ENCODE peak calls at places on chromosomes 2 and 18, in nine cellular contexts. A is IMR-90, P is right lobe of liver, E is A549, R is ovary, O is body of pancreas, C is HCT116, J is heart left ventricle, Y is uterus. L is an unnamed sample.

GRCh38 chr18:59451963-59452362 is 92.9 kb upstream of the LMAN1 start:
- DNase-seq in A (no peak), P (peak), E (no peak), R (no peak), O (no peak), C (no peak), J (no peak), Y (no peak), L (no peak)

GRCh38 chr2:73112026-73112912 is 479 bp downstream of the RAB11FIP5 start:
- DNase-seq in A (peak), P (no peak), E (peak), R (peak), O (peak), C (peak), J (peak), Y (peak), L (no peak)

GRCh38 chr18:32324173-32324572 is 134.3 kb downstream of the MEP1B start:
- DNase-seq in A (peak), P (no peak), E (no peak), R (peak), O (no peak), C (no peak), J (no peak), Y (peak), L (no peak)

GRCh38 chr2:209044307-209044706 is 379.5 kb upstream of the MAP2 start:
- DNase-seq in A (no peak), P (no peak), E (no peak), R (no peak), O (no peak), C (no peak), J (no peak), Y (no peak), L (no peak)

GRCh38 chr2:229408356-229408755 is 137.3 kb upstream of the PID1 start:
- DNase-seq in A (peak), P (no peak), E (peak), R (peak), O (peak), C (peak), J (no peak), Y (peak), L (peak)

GRCh38 chr2:228768818-228769217 is 502.3 kb downstream of the PID1 start:
- DNase-seq in A (peak), P (no peak), E (no peak), R (no peak), O (no peak), C (no peak), J (no peak), Y (no peak), L (no peak)

GRCh38 chr2:222304737-222305509 is 6.1 kb upstream of the PAX3 start:
- DNase-seq in A (no peak), P (no peak), E (no peak), R (no peak), O (no peak), C (no peak), J (peak), Y (no peak), L (no peak)

GRCh38 chr2:45860136-45861106 is 208.9 kb downstream of the PRKCE start:
- DNase-seq in A (peak), P (no peak), E (no peak), R (peak), O (peak), C (no peak), J (peak), Y (peak), L (no peak)

GRCh38 chr18:49017813-49018552 is 67.2 kb upstream of the SMAD7 start:
- DNase-seq in A (no peak), P (no peak), E (no peak), R (peak), O (no peak), C (no peak), J (no peak), Y (peak), L (peak)

GRCh38 chr2:210225461-210225798 is 183 bp upstream of the ACADL start:
- DNase-seq in A (no peak), P (no peak), E (no peak), R (no peak), O (no peak), C (no peak), J (no peak), Y (no peak), L (no peak)

GRCh38 chr2:47534179-47534919 is 131.4 kb downstream of the MSH2 start:
- DNase-seq in A (peak), P (no peak), E (peak), R (peak), O (peak), C (no peak), J (no peak), Y (peak), L (no peak)

GRCh38 chr2:201132518-201132917 is 16.6 kb downstream of the CFLAR start:
- DNase-seq in A (no peak), P (no peak), E (no peak), R (no peak), O (no peak), C (no peak), J (no peak), Y (no peak), L (no peak)

GRCh38 chr2:201129044-201129505 is 13.1 kb downstream of the CFLAR start:
- DNase-seq in A (peak), P (no peak), E (peak), R (no peak), O (peak), C (no peak), J (no peak), Y (no peak), L (no peak)

GRCh38 chr2:201127570-201127969 is 11.6 kb downstream of the CFLAR start:
- DNase-seq in A (peak), P (no peak), E (peak), R (no peak), O (no peak), C (no peak), J (no peak), Y (no peak), L (no peak)

GRCh38 chr2:201127128-201127521 is 11.2 kb downstream of the CFLAR start:
- DNase-seq in A (no peak), P (no peak), E (no peak), R (no peak), O (no peak), C (no peak), J (no peak), Y (no peak), L (no peak)

DNA sequence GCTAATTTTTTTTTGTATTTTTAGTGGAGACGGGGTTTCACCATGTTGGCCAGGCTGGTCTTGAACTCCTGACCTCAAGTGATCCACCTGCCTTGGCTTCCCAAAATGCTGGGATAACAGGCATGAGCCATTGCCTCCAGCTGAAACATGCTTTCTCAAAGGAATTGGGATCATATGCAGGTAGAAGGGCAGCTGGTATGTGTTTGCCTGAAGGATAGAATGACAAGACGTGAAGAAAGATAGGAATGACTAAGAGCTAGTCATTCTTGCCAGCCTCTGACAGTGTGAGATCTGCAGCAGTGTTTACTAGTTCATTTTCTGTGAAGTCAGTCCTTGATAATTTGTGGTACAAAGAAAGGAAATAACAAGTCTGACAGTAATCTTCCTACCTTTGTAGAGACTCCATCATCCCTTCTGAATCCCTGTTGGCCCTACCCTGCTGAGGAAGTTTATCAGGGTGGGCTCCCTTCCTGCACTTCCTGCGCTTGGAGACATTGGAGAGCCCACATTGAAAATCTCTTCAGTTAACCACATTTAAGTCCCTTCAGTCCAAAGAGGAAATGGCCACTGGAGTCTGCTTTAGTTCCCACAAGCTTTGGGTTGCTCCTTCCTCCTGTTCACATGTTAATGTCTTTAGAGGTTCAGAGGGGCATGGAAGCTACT is 14.7 kb downstream of the CFLAR start:
- DNase-seq in A (peak), P (no peak), E (peak), R (no peak), O (no peak), C (no peak), J (no peak), Y (no peak), L (no peak)
- TF ChIP-seq POLR2A in A (no peak), P (no peak), E (no peak), R (no peak), O (no peak), C (no peak), J (no peak), Y (no peak), L (no peak)

GRCh38 chr18:51082571-51083264 is 52.7 kb downstream of the SMAD4 start:
- DNase-seq in A (peak), P (no peak), E (no peak), R (no peak), O (no peak), C (peak), J (no peak), Y (no peak), L (no peak)
- H3K27ac ChIP-seq in A (no peak), P (no peak), E (no peak), R (no peak), O (no peak), C (peak), J (no peak), Y (no peak), L (no peak)

DNA sequence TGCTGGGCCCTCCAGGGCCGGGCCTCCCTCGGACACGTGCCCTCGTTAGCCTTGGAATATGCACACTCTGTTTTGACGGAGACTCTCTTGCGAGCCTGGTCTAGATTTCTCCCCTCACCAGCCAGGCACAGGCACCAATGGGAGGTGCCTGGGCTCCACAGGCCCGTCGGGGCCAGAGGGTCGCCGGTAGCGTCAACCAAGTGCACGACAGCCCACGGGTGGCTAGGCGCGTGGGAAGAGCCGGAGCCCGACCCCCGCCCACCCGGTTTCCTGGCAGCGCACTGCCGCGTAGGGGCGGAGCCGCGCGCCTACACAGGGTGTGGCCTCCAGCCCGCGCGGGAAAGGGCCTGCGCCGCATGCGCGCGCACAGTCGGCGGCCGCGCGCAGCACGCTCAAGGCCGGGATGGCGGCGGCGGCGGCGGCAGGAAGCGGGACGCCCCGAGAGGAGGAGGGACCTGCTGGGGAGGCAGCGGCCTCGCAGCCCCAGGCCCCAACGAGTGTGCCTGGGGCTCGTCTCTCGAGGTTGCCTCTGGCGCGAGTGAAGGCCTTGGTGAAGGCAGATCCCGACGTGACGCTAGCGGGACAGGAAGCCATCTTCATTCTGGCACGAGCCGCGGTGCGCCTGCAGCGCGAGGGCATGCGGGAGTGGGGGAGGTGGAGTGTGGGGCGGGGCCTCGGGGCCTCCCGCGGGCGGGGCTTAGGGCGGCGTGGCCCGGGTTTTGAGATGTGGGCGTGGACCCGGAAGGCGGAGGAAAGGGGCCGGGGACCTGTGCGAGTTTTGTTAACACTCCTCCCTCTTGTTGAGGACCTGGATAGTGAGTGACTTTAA is at the start of gene POLE4:
- DNase-seq in A (peak), P (peak), E (peak), R (peak), O (peak), C (peak), J (peak), Y (peak), L (peak)
- TF ChIP-seq POLR2A in A (peak), P (peak), E (peak), R (peak), O (peak), C (peak), J (peak), Y (peak), L (peak)

DNA sequence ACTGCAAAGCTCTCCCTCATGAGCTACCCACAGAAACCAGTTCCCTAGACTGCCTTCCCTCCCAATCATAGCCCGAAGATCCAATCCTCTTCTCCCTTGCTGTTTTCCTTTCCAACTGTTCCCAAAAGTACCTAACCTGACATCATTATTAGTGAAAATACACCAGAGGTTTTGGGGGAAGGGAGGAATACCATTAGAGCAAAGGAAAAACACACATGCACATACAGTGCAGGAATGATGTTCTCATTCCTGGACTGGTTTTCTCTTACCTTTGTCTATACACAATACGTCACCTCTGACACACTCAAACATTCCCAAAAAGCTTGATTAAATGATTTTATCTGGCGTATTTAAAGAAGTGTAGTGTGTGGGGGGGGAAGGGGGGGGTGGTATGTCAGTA is 46.2 kb downstream of the IKZF2 start:
- DNase-seq in A (no peak), P (no peak), E (no peak), R (no peak), O (no peak), C (no peak), J (no peak), Y (no peak), L (no peak)
- H3K27ac ChIP-seq in A (no peak), P (no peak), E (no peak), R (no peak), O (no peak), C (no peak), J (peak), Y (no peak), L (no peak)

DNA sequence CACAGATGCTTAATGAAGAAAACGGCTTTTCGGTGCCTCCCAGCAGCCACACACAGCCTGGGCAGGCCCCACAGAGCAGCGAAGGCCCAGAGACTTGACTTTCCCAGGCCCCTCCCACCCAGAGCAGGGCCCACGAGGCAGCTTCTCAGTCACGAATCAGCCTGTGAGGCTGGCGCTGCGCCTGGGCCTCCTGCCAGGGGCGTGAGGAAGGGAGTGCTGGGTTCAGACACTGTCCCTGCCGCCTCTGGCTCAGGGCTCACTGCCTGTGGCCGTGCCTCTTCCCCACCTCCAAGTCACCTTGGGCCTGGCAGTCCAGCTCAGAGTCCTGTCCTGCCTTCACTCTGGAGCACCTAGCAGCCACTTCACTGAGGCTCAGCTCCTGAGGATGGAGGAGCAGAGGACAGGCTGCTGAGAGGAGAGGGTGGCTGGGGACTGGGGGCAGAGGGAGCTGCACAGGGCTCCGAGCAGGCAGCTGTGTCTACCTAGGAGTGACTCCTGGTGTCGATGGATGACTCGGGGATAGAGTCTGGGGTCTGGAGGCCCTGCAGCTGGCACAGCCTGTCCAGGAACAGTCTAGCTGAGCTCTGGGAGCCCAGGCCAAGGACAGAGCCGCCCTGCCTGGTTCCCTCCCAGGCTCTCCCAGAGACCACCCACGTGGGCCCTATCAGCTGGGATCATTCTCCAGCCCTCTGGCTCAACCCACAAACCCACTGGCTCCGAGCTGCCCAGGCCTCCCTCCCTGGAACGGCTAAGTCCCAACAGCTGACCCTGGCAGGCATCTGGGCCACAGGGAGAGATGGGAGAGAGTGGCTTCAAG is 36.4 kb upstream of the FOSL2 start:
- DNase-seq in A (peak), P (peak), E (peak), R (peak), O (peak), C (no peak), J (peak), Y (peak), L (peak)
- TF ChIP-seq POLR2A in A (no peak), P (no peak), E (no peak), R (no peak), O (no peak), C (no peak), J (peak), Y (no peak), L (no peak)

GRCh38 chr2:223954401-223954800 is 2.9 kb upstream of the MRPL44 start:
- DNase-seq in A (peak), P (no peak), E (peak), R (no peak), O (no peak), C (no peak), J (no peak), Y (no peak), L (no peak)

GRCh38 chr2:223956267-223956666 is 996 bp upstream of the MRPL44 start:
- DNase-seq in A (no peak), P (no peak), E (no peak), R (no peak), O (no peak), C (no peak), J (no peak), Y (no peak), L (no peak)

GRCh38 chr2:223957092-223957851 is at the start of gene MRPL44:
- DNase-seq in A (peak), P (peak), E (peak), R (peak), O (peak), C (peak), J (peak), Y (peak), L (peak)

GRCh38 chr2:223959688-223960087 is 2.4 kb downstream of the MRPL44 start:
- DNase-seq in A (peak), P (no peak), E (no peak), R (no peak), O (peak), C (no peak), J (no peak), Y (no peak), L (no peak)
- H3K27ac ChIP-seq in A (no peak), P (no peak), E (no peak), R (no peak), O (no peak), C (no peak), J (no peak), Y (no peak), L (no peak)

DNA sequence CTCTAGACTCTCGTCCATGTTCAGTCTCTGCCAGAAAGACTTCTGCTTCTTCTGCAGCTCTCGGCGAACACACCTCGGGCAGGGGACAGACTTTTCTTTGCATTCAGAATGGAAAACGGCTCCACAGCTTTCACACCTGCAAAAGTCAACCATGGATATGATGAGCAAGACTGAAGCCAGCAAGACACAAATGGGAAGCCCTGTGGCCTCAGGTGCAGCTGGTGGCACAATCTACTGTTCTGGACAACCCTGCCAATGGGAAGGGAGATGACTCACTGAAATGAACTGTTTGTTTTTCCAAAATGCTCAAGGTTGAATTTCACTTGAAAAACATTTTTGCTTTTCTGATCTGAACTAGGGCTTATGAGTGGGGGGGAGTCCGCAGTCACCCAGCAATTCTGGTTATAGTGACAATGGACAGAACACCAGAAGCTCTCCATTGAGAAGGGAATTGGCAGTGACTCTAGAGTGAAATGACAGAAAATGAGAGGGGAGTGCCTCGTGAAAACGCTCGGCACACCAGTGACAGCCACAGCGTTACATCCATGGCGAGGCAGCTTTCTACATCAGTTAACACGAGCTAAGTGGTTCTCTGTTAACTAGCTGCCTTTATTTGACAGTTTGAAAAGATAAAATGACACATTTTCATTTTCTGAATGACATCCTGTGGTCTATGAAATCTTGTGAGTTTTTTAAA is 58.8 kb upstream of the FZD5 start:
- DNase-seq in A (peak), P (peak), E (no peak), R (no peak), O (peak), C (no peak), J (no peak), Y (no peak), L (no peak)
- TF ChIP-seq POLR2A in A (no peak), P (peak), E (no peak), R (no peak), O (peak), C (no peak), J (no peak), Y (no peak), L (no peak)

GRCh38 chr2:18436408-18437077 is 123.9 kb downstream of the RDH14 start:
- DNase-seq in A (peak), P (no peak), E (no peak), R (no peak), O (no peak), C (no peak), J (no peak), Y (peak), L (no peak)
- H3K27ac ChIP-seq in A (peak), P (no peak), E (no peak), R (no peak), O (no peak), C (no peak), J (no peak), Y (peak), L (peak)

GRCh38 chr18:77067315-77068061 is 65.1 kb downstream of the MBP start:
- DNase-seq in A (peak), P (peak), E (peak), R (peak), O (peak), C (peak), J (peak), Y (peak), L (no peak)
- TF ChIP-seq POLR2A in A (no peak), P (no peak), E (no peak), R (no peak), O (no peak), C (no peak), J (no peak), Y (no peak), L (no peak)

GRCh38 chr2:28377984-28378678 is 14.5 kb upstream of the FOSL2 start:
- DNase-seq in A (no peak), P (peak), E (no peak), R (no peak), O (peak), C (no peak), J (no peak), Y (no peak), L (peak)
- H3K27ac ChIP-seq in A (no peak), P (no peak), E (peak), R (no peak), O (no peak), C (no peak), J (no peak), Y (no peak), L (peak)